ENCODE peak calls at places on chromosomes 5 and 9, in eight cellular contexts. O is HepG2, L is transverse colon, C is suprapubic skin, Z is stomach, A is H1, H is SK-N-SH, R is GM12878. S is an unnamed sample.
A peak's percentile ranks its signal among the peaks of the same experiment; 100 is the strongest.

GRCh38 chr5:43700591-43700990 is 97.6 kb downstream of the NNT start:
- DNase-seq in O (no peak), L (no peak), C (no peak), Z (no peak), A (no peak), H (no peak), R (no peak), S (no peak)

GRCh38 chr5:174091006-174091578 is 45.6 kb downstream of the NSG2 start:
- DNase-seq in O (no peak), L (no peak), C (no peak), Z (no peak), A (no peak), H (no peak), R (no peak), S (no peak)

GRCh38 chr9:127129073-127129717 is 6.8 kb upstream of the ANGPTL2 start:
- DNase-seq in O (no peak), L (no peak), C (no peak), Z (no peak), A (no peak), H (no peak), R (no peak), S (peak; percentile 62)

GRCh38 chr5:11322133-11322532 is 561.1 kb upstream of the DAP start:
- DNase-seq in O (no peak), L (no peak), C (no peak), Z (no peak), A (no peak), H (no peak), R (no peak), S (no peak)

GRCh38 chr9:32431196-32431595 is 46.8 kb downstream of the ACO1 start:
- DNase-seq in O (no peak), L (no peak), C (no peak), Z (no peak), A (no peak), H (no peak), R (no peak), S (no peak)

GRCh38 chr5:81763294-81763928 is 12.5 kb upstream of the SSBP2 start:
- DNase-seq in O (no peak), L (no peak), C (no peak), Z (no peak), A (no peak), H (no peak), R (no peak), S (no peak)

GRCh38 chr9:95073042-95073607 is 244.4 kb downstream of the FANCC start:
- DNase-seq in O (peak; percentile 25), L (no peak), C (no peak), Z (peak; percentile 29), A (peak; percentile 57), H (no peak), R (no peak), S (peak; percentile 68)

GRCh38 chr9:93301911-93302525 is 118.1 kb downstream of the WNK2 start:
- DNase-seq in O (no peak), L (peak; percentile 8), C (peak; percentile 51), Z (peak; percentile 20), A (peak; percentile 46), H (peak; percentile 48), R (no peak), S (peak; percentile 60)

GRCh38 chr9:98235126-98235525 is 20.3 kb downstream of the TBC1D2 start:
- DNase-seq in O (no peak), L (no peak), C (no peak), Z (no peak), A (no peak), H (no peak), R (no peak), S (no peak)

GRCh38 chr5:122077451-122078115 is 476 bp downstream of the LOX start:
- DNase-seq in O (peak; percentile 13), L (peak; percentile 10), C (peak; percentile 68), Z (peak; percentile 26), A (peak; percentile 82), H (peak; percentile 73), R (no peak), S (peak; percentile 69)

GRCh38 chr5:109455598-109456096 is 45.9 kb upstream of the PJA2 start:
- DNase-seq in O (peak; percentile 11), L (peak; percentile 11), C (peak; percentile 71), Z (no peak), A (no peak), H (peak; percentile 10), R (peak; percentile 45), S (no peak)

GRCh38 chr9:6080154-6080716 is 64.8 kb upstream of the RANBP6 start:
- DNase-seq in O (peak; percentile 83), L (peak; percentile 89), C (peak; percentile 94), Z (peak; percentile 86), A (peak; percentile 92), H (peak; percentile 75), R (peak; percentile 48), S (peak; percentile 93)
- TF ChIP-seq POLR2AphosphoS5 in O (peak; percentile 22), L (no peak), C (no peak), Z (no peak), A (peak; percentile 69), H (no peak), R (no peak), S (no peak)

GRCh38 chr9:14063799-14064198 is 250.1 kb downstream of the NFIB start:
- DNase-seq in O (no peak), L (no peak), C (no peak), Z (no peak), A (no peak), H (no peak), R (no peak), S (no peak)

GRCh38 chr9:14061921-14062320 is 252.0 kb downstream of the NFIB start:
- DNase-seq in O (no peak), L (no peak), C (no peak), Z (no peak), A (no peak), H (no peak), R (no peak), S (no peak)

GRCh38 chr9:14066815-14067214 is 247.1 kb downstream of the NFIB start:
- DNase-seq in O (no peak), L (no peak), C (no peak), Z (no peak), A (no peak), H (no peak), R (no peak), S (no peak)

GRCh38 chr9:14066032-14066431 is 247.9 kb downstream of the NFIB start:
- DNase-seq in O (no peak), L (no peak), C (no peak), Z (no peak), A (no peak), H (no peak), R (no peak), S (no peak)

DNA sequence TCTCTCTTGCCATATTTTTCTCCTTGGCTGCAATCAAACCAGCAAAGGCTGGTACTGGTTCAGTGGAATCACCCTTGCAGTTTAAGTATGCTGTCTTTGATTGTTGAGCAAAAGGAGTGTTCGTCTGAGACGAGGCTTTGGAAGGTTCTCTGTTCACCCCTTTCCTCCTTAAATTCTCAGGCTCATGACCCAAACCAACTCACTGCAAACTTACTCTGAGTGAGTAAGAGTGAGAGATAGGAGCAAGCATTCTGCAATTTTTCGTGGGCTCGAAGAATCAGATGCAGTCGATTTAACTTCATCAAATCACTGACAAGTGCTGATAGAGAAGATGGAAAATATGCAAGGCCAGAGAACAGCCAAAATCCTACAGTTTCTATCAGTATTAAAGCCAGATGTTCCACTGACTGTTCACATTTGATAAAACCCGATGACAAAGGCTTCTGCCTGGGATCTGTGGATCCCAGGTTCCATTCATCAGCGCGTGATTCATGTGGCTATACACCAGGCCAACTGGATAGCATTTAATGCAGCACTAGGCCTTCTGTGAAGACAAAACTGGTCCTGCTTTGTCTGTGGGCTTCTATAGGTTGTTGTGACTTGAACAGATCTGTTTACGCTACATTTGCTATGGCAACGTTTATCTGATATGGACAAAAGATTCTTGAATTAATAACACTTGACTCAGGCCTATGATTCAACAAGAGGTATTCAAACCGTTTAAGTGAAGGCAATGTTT is 251.3 kb downstream of the NFIB start:
- DNase-seq in O (no peak), L (no peak), C (no peak), Z (no peak), A (no peak), H (peak; percentile 53), R (no peak), S (no peak)
- TF ChIP-seq EP300 in O (no peak), L (no peak), C (no peak), Z (no peak), A (no peak), H (peak; percentile 93), R (no peak), S (no peak)

GRCh38 chr5:64453405-64453804 is 52.4 kb upstream of the RGS7BP start:
- DNase-seq in O (no peak), L (no peak), C (no peak), Z (no peak), A (no peak), H (no peak), R (no peak), S (no peak)

GRCh38 chr5:64451551-64451950 is 54.3 kb upstream of the RGS7BP start:
- DNase-seq in O (no peak), L (no peak), C (no peak), Z (no peak), A (no peak), H (no peak), R (no peak), S (no peak)
- TF ChIP-seq CTCF in O (no peak), L (no peak), C (no peak), Z (no peak), A (no peak), H (no peak), R (no peak), S (no peak)

DNA sequence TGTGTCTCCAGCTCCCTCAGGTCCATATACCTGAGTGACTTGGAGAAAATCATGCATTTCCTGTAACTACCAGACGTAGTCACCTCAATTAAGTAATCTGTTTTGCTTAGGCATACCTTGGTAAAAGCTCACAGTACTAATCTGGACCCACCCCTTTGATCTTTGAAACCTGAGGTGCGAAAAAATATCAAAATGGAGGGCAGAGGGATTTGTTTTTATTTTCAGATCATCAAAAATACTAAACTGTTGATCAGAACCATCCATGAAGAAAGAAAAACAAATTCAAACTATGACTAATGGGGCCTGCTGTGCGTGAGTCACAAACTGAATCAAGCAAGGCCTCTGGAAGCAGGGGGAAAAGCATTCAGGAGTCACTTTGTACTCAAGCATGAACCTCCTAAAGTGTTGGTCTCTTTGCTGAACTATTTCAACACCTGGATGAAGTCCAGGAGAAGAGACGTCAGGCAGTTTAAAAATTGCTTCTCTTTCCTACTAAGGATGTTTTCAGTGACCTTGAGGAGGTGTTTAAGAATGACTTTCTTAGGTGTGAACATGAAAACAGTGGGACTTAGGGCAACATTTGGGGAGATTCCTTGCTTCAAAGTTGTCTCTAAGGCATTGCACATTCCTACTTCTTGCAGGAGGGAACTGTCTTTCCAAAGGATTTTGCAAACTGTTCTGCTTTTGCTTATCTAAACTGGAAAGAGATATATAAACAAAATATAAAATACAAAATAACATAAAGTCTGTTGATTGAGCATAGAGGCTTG is 76.3 kb downstream of the MUSK start:
- DNase-seq in O (no peak), L (no peak), C (peak; percentile 71), Z (no peak), A (no peak), H (no peak), R (no peak), S (peak; percentile 83)
- TF ChIP-seq POLR2AphosphoS5 in O (no peak), L (no peak), C (peak; percentile 39), Z (no peak), A (no peak), H (peak; percentile 85), R (no peak), S (peak; percentile 66)

DNA sequence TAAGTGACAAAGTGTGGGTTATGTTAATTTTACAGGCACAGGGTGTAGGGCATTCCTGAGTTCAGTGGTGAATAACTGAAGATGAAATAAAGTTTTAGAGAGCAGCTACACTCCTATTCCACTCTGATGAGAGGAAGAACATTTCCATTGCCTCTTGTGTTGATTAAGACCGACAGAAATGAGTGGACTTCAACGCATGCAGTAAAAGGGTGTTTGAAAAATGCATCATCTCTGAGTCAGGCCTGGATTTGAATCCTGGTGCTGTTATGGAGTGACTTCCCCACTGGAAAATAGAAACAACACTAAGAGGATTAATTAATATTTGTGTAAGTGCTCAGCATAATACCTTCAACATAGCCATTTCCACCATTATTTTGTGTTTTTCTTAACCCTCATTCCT is 86.3 kb downstream of the PRR16 start:
- DNase-seq in O (no peak), L (no peak), C (no peak), Z (no peak), A (no peak), H (no peak), R (no peak), S (no peak)
- TF ChIP-seq EP300 in O (no peak), L (no peak), C (no peak), Z (no peak), A (no peak), H (no peak), R (no peak), S (no peak)